ENCODE peak calls at places on chromosome 18, in eight cellular contexts. Y is right lobe of liver, Q is H1, A is stomach, V is ovary, M is testis, U is heart left ventricle, C is IMR-90. P is an unnamed sample.

GRCh38 chr18:75083761-75084160 is 125.2 kb downstream of the PTGR3 start:
- DNase-seq in Y (no peak), Q (peak; percentile 11), A (no peak), V (no peak), M (peak; percentile 2), U (no peak), C (no peak), P (no peak)

GRCh38 chr18:59459352-59460059 is 100.4 kb upstream of the LMAN1 start:
- DNase-seq in Y (no peak), Q (no peak), A (no peak), V (no peak), M (no peak), U (no peak), C (peak; percentile 75), P (no peak)

GRCh38 chr18:10197097-10197496 is 257.3 kb upstream of the APCDD1 start:
- DNase-seq in Y (no peak), Q (no peak), A (no peak), V (peak; percentile 25), M (peak; percentile 44), U (peak; percentile 47), C (no peak), P (no peak)

GRCh38 chr18:2978626-2979025 is 34.3 kb downstream of the LPIN2 start:
- DNase-seq in Y (no peak), Q (no peak), A (no peak), V (peak; percentile 55), M (no peak), U (no peak), C (peak; percentile 91), P (no peak)

GRCh38 chr18:70645971-70646370 is 357.1 kb downstream of the SOCS6 start:
- DNase-seq in Y (no peak), Q (no peak), A (no peak), V (no peak), M (no peak), U (no peak), C (no peak), P (no peak)

GRCh38 chr18:2515908-2516625 is 55.2 kb downstream of the METTL4 start:
- DNase-seq in Y (no peak), Q (no peak), A (no peak), V (no peak), M (no peak), U (no peak), C (peak; percentile 95), P (no peak)

GRCh38 chr18:9380571-9381390 is 46.2 kb downstream of the TWSG1 start:
- DNase-seq in Y (no peak), Q (no peak), A (no peak), V (no peak), M (no peak), U (no peak), C (peak; percentile 62), P (no peak)

GRCh38 chr18:63157293-63158011 is 162.1 kb downstream of the BCL2 start:
- DNase-seq in Y (no peak), Q (no peak), A (no peak), V (no peak), M (no peak), U (no peak), C (no peak), P (no peak)

GRCh38 chr18:73881396-73881795 is 266.2 kb downstream of the FBXO15 start:
- DNase-seq in Y (no peak), Q (no peak), A (no peak), V (no peak), M (no peak), U (no peak), C (no peak), P (no peak)

GRCh38 chr18:58158459-58158858 is 114.4 kb downstream of the NEDD4L start:
- DNase-seq in Y (no peak), Q (no peak), A (no peak), V (no peak), M (no peak), U (no peak), C (no peak), P (no peak)

GRCh38 chr18:8595445-8595844 is 13.8 kb upstream of the RAB12 start:
- DNase-seq in Y (no peak), Q (no peak), A (no peak), V (no peak), M (no peak), U (no peak), C (no peak), P (no peak)

GRCh38 chr18:74251297-74252031 is 40.3 kb downstream of the CYB5A start:
- DNase-seq in Y (no peak), Q (no peak), A (no peak), V (peak; percentile 46), M (no peak), U (no peak), C (peak; percentile 72), P (no peak)

GRCh38 chr18:58669731-58670379 is 1.4 kb upstream of the MALT1 start:
- DNase-seq in Y (no peak), Q (peak; percentile 23), A (no peak), V (no peak), M (no peak), U (no peak), C (peak; percentile 68), P (no peak)

GRCh38 chr18:35039633-35040032 is 1.6 kb upstream of the MAPRE2 start:
- DNase-seq in Y (no peak), Q (no peak), A (no peak), V (no peak), M (no peak), U (no peak), C (peak; percentile 22), P (no peak)

GRCh38 chr18:48547456-48548403 is 8.9 kb downstream of the CTIF start:
- DNase-seq in Y (peak; percentile 28), Q (no peak), A (no peak), V (no peak), M (no peak), U (peak; percentile 35), C (peak; percentile 90), P (no peak)

GRCh38 chr18:79684283-79684631 is 4.7 kb downstream of the CTDP1 start:
- DNase-seq in Y (no peak), Q (no peak), A (no peak), V (no peak), M (no peak), U (no peak), C (no peak), P (no peak)

GRCh38 chr18:27674411-27674810 is 489.3 kb upstream of the CHST9 start:
- DNase-seq in Y (no peak), Q (no peak), A (no peak), V (no peak), M (no peak), U (no peak), C (no peak), P (no peak)

GRCh38 chr18:7457276-7457675 is 109.8 kb upstream of the PTPRM start:
- DNase-seq in Y (no peak), Q (no peak), A (no peak), V (no peak), M (no peak), U (no peak), C (no peak), P (no peak)

GRCh38 chr18:44323125-44323524 is 357.6 kb upstream of the SETBP1 start:
- DNase-seq in Y (no peak), Q (no peak), A (no peak), V (no peak), M (no peak), U (no peak), C (no peak), P (no peak)
- TF ChIP-seq POLR2A in Y (no peak), Q (no peak), A (no peak), V (no peak), M (no peak), U (no peak), C (no peak), P (no peak)

DNA sequence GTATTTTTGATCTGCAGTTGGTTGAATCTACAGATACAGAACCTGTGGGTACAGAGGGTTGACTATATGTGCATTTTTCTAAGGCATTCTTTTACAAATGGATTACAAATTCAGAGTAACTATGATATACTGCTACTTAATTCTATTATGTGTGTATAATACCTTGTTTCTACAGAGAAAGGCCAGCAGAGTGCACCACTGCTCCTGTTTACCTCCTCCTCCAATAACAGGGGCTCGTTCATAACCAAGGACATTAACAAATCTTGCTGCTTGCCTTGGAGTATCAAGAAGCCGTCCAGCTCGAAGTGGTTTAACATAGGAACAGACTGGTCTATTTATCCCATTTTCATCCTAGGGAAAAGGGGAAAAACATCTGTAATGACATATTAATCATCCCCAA is 16.4 kb downstream of the CEP76 start:
- DNase-seq in Y (no peak), Q (no peak), A (no peak), V (no peak), M (no peak), U (no peak), C (peak; percentile 30), P (no peak)
- H3K36me3 ChIP-seq in Y (no peaks in the 10 kb centered on the region), Q (peaks cover 15% of the 10 kb centered on the region), A (no peaks in the 10 kb centered on the region), V (no peaks in the 10 kb centered on the region), M (no peaks in the 10 kb centered on the region), U (peaks cover 55% of the 10 kb centered on the region), C (peaks cover 5% of the 10 kb centered on the region), P (peaks cover 26% of the 10 kb centered on the region)

GRCh38 chr18:45688834-45689233 is 35.1 kb upstream of the SLC14A1 start:
- DNase-seq in Y (no peak), Q (no peak), A (no peak), V (no peak), M (no peak), U (no peak), C (no peak), P (no peak)

GRCh38 chr18:45687617-45688016 is 36.4 kb upstream of the SLC14A1 start:
- DNase-seq in Y (no peak), Q (no peak), A (no peak), V (no peak), M (no peak), U (no peak), C (no peak), P (no peak)

GRCh38 chr18:45686892-45687611 is 36.9 kb upstream of the SLC14A1 start:
- DNase-seq in Y (no peak), Q (peak; percentile 50), A (no peak), V (no peak), M (no peak), U (no peak), C (no peak), P (no peak)

GRCh38 chr18:45689386-45689785 is 34.6 kb upstream of the SLC14A1 start:
- DNase-seq in Y (no peak), Q (no peak), A (no peak), V (no peak), M (no peak), U (no peak), C (no peak), P (no peak)

GRCh38 chr18:45688113-45688512 is 35.9 kb upstream of the SLC14A1 start:
- DNase-seq in Y (no peak), Q (no peak), A (no peak), V (no peak), M (no peak), U (no peak), C (peak; percentile 48), P (no peak)
- H3K4me3 ChIP-seq in Y (no peak overlapping the region), Q (no peak overlapping the region), A (no peak overlapping the region), V (no peak overlapping the region), M (no peak overlapping the region), U (no peak overlapping the region), C (no peak overlapping the region), P (no peak overlapping the region)

GRCh38 chr18:31685097-31686082 is 1.0 kb upstream of the B4GALT6 start:
- DNase-seq in Y (peak; percentile 74), Q (peak; percentile 86), A (peak; percentile 70), V (peak; percentile 59), M (peak; percentile 85), U (peak; percentile 60), C (peak; percentile 54), P (peak; percentile 29)
- TF ChIP-seq POLR2A in Y (peak; percentile 61), Q (peak; percentile 37), A (no peak), V (no peak), M (no peak), U (peak; percentile 46), C (no peak), P (peak; percentile 40)

GRCh38 chr18:23572012-23572411 is 14.3 kb downstream of the NPC1 start:
- DNase-seq in Y (no peak), Q (no peak), A (no peak), V (no peak), M (no peak), U (no peak), C (no peak), P (no peak)
- H3K36me3 ChIP-seq in Y (no peaks in the 10 kb centered on the region), Q (peaks cover 43% of the 10 kb centered on the region), A (peaks cover 21% of the 10 kb centered on the region), V (no peaks in the 10 kb centered on the region), M (no peaks in the 10 kb centered on the region), U (peaks cover 50% of the 10 kb centered on the region), C (peaks cover 27% of the 10 kb centered on the region), P (no peaks in the 10 kb centered on the region)